ENCODE peak calls at places on chromosomes 13 and 19, in six cellular contexts. A is body of pancreas, I is mammary epithelial cell, J is tibial nerve, W is ovary, C is osteoblast. P is an unnamed sample.
A peak's percentile ranks its signal among the peaks of the same experiment; 100 is the strongest.

GRCh38 chr13:113646376-113646775 is 11.6 kb downstream of the ATP4B start:
- DNase-seq in A (peak; percentile 9), I (no peak), J (no peak), W (peak; percentile 8), C (peak; percentile 57), P (no peak)

GRCh38 chr13:103833453-103833852 is 767.2 kb upstream of the SLC10A2 start:
- DNase-seq in A (no peak), I (no peak), J (no peak), W (no peak), C (no peak), P (no peak)

GRCh38 chr19:14267224-14267741 is 61.3 kb upstream of the ADGRL1 start:
- DNase-seq in A (no peak), I (no peak), J (no peak), W (no peak), C (peak; percentile 66), P (no peak)

GRCh38 chr19:456547-457110 is 4.2 kb downstream of the SHC2 start:
- DNase-seq in A (no peak), I (no peak), J (no peak), W (no peak), C (no peak), P (no peak)

GRCh38 chr19:22545751-22546150 is 88.4 kb upstream of the ZNF492 start:
- DNase-seq in A (peak; percentile 54), I (peak; percentile 5), J (peak; percentile 57), W (peak; percentile 81), C (no peak), P (peak; percentile 22)

GRCh38 chr19:2215281-2215751 is 20.8 kb downstream of the PLEKHJ1 start:
- DNase-seq in A (no peak), I (no peak), J (no peak), W (no peak), C (no peak), P (no peak)

GRCh38 chr13:48938308-48938943 is 37.3 kb upstream of the FNDC3A start:
- DNase-seq in A (no peak), I (no peak), J (no peak), W (no peak), C (no peak), P (no peak)

GRCh38 chr13:28239374-28239773 is 101.0 kb downstream of the PAN3 start:
- DNase-seq in A (no peak), I (no peak), J (no peak), W (no peak), C (peak; percentile 70), P (no peak)

GRCh38 chr13:33186851-33187250 is 98.7 kb downstream of the STARD13 start:
- DNase-seq in A (no peak), I (no peak), J (no peak), W (no peak), C (peak; percentile 75), P (no peak)

GRCh38 chr19:10007366-10007765 is 2.9 kb downstream of the COL5A3 start:
- DNase-seq in A (no peak), I (no peak), J (peak; percentile 39), W (peak; percentile 57), C (peak; percentile 88), P (peak; percentile 57)

GRCh38 chr19:11091343-11092153 is 2.3 kb downstream of the LDLR start:
- DNase-seq in A (peak; percentile 80), I (peak; percentile 97), J (no peak), W (peak; percentile 57), C (peak; percentile 72), P (no peak)

GRCh38 chr13:57036290-57036689 is 104.4 kb upstream of the PRR20A start:
- DNase-seq in A (no peak), I (no peak), J (no peak), W (no peak), C (no peak), P (no peak)

GRCh38 chr13:79679334-79679733 is 198.4 kb downstream of the NDFIP2 start:
- DNase-seq in A (peak; percentile 85), I (peak; percentile 58), J (peak; percentile 86), W (peak; percentile 63), C (no peak), P (peak; percentile 51)

GRCh38 chr13:78201411-78201810 is 282.8 kb upstream of the EDNRB start:
- DNase-seq in A (no peak), I (no peak), J (no peak), W (no peak), C (peak; percentile 21), P (no peak)

GRCh38 chr19:5305163-5305562 is 35.4 kb downstream of the PTPRS start:
- DNase-seq in A (no peak), I (no peak), J (no peak), W (no peak), C (no peak), P (no peak)

GRCh38 chr19:41541990-41542584 is 33.9 kb upstream of the CEACAM21 start:
- DNase-seq in A (peak; percentile 27), I (peak; percentile 14), J (peak; percentile 67), W (no peak), C (no peak), P (peak; percentile 56)

GRCh38 chr19:18401580-18402112 is 4.2 kb upstream of the LRRC25 start:
- DNase-seq in A (no peak), I (peak; percentile 60), J (peak; percentile 67), W (no peak), C (peak; percentile 83), P (peak; percentile 63)

GRCh38 chr13:87677043-87677333 is 5.8 kb downstream of the SLITRK5 start:
- DNase-seq in A (no peak), I (no peak), J (no peak), W (peak; percentile 5), C (peak; percentile 30), P (no peak)

GRCh38 chr19:30131246-30131645 is 189.2 kb downstream of the URI1 start:
- DNase-seq in A (no peak), I (no peak), J (no peak), W (no peak), C (no peak), P (no peak)

GRCh38 chr19:30132312-30133075 is 190.5 kb downstream of the URI1 start:
- DNase-seq in A (no peak), I (no peak), J (no peak), W (no peak), C (no peak), P (no peak)

GRCh38 chr19:30131722-30132291 is 189.8 kb downstream of the URI1 start:
- DNase-seq in A (no peak), I (no peak), J (no peak), W (no peak), C (no peak), P (no peak)

GRCh38 chr19:30130356-30131122 is 188.5 kb downstream of the URI1 start:
- DNase-seq in A (no peak), I (no peak), J (no peak), W (no peak), C (no peak), P (no peak)

DNA sequence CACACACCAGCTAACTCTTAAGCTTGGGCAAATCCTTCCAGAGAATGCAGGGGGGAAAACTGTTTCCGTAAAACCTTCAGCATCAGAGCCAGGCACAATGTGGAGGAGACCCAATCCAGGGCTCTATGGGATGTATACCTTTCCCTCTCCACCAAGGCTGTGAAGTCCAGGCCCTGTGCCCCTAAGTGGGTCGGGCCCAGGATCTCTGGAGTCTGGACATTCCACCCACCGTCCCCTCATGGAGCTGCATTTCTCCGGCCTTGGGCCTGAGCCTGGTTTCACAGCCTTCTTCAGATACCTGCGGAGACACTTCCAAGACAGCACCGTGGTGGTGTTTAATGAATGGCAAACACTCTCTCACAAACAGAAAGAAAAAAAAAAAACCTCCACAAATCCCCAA is 186.2 kb downstream of the URI1 start:
- DNase-seq in A (no peak), I (no peak), J (no peak), W (no peak), C (no peak), P (no peak)
- TF ChIP-seq CTCF in A (no peak), I (no peak), J (no peak), W (no peak), C (no peak), P (no peak)

DNA sequence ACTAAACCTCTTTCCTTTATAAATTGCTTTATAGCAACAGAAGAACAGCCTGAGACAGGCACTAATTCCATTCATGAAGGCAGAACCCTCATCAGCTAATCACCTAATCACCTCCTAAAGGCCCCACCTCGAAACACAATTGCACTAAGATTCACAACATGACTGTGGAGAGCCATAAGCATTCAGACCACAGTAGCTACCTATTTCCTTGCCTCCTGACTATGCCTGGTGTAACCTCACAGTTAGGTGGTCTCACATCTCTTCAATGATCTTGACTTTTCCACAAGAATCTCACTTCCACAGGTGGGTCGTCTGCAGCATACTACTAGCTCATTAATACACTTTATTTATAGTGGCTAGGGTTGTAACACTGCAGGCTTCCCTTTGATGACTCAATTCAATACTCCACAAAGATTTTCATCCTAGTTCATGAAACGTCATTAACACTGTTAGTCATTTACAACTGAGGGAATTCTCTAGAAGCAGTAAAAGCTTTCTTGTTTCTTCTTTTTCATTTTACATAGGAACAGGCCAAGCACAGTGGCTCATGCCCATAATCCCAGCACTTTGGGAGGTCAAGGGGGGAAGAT is 27.1 kb downstream of the STK24 start:
- DNase-seq in A (no peak), I (peak; percentile 40), J (no peak), W (no peak), C (no peak), P (no peak)
- H3K4me1 ChIP-seq in A (peaks cover 24% of the 10 kb centered on the region), I (peaks cover 26% of the 10 kb centered on the region), J (no peaks in the 10 kb centered on the region), W (peaks cover 11% of the 10 kb centered on the region), C (peaks cover 22% of the 10 kb centered on the region), P (peaks cover 70% of the 10 kb centered on the region)

GRCh38 chr19:6752257-6753177 is 13.0 kb downstream of the TRIP10 start:
- DNase-seq in A (no peak), I (no peak), J (no peak), W (peak; percentile 43), C (peak; percentile 74), P (no peak)

GRCh38 chr19:6750062-6750461 is 10.6 kb downstream of the TRIP10 start:
- DNase-seq in A (no peak), I (no peak), J (no peak), W (no peak), C (no peak), P (peak; percentile 75)

GRCh38 chr19:6754136-6754535 is 13.1 kb downstream of the SH2D3A start:
- DNase-seq in A (no peak), I (no peak), J (no peak), W (no peak), C (peak; percentile 59), P (no peak)

GRCh38 chr19:6753178-6754031 is 13.8 kb downstream of the SH2D3A start:
- DNase-seq in A (peak; percentile 68), I (no peak), J (peak; percentile 72), W (peak; percentile 88), C (peak; percentile 96), P (peak; percentile 78)

GRCh38 chr19:6751189-6751588 is 11.7 kb downstream of the TRIP10 start:
- DNase-seq in A (no peak), I (no peak), J (no peak), W (no peak), C (peak; percentile 39), P (no peak)
- H3K27ac ChIP-seq in A (no peak overlapping the region), I (no peak overlapping the region), J (no peak overlapping the region), W (no peak overlapping the region), C (no peak overlapping the region), P (no peak overlapping the region)

DNA sequence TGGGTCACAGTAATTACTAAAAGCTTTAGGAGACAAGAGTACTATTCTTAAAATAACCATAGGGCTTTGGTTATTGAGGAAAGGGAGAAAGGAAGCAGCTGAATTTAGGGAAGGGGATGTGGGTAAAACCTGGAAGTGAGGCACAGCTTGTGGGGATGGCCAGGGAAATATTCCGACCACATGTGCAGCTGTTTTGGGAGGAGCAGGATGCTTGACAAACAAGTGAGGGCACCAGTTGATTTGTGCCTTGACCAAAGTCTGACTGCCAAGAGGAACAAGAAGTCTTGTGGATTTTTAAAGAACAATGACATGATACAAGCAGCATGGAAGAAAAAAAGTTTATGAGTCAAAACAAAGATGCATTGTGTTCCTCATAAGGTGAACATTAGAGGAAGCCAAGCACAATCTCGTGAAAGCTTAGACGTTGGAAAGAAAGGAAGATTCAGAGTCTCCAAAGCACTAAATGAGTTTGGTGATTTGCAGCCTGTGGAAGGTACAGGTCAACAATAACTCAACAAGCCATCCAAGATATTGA is 108.5 kb upstream of the GPC6 start:
- DNase-seq in A (no peak), I (peak; percentile 60), J (no peak), W (no peak), C (no peak), P (no peak)
- TF ChIP-seq CTCF in A (no peak), I (no peak), J (no peak), W (no peak), C (no peak), P (no peak)

P was measured in left ventricle myocardium inferior.